ENCODE peak calls at places on chromosomes 1 and 21, in four cellular contexts. One of them, this sample, is unnamed.

GRCh38 chr21:34770581-34770980 is 101.8 kb downstream of the CLIC6 start:
- DNase-seq in activated T-cell treated with anti-CD3 and anti-CD28 coated beads for 1 hour: no peak
- DNase-seq in NB4: no peak
- DNase-seq in amniotic epithelial cell: no peak
- DNase-seq in this sample: no peak

GRCh38 chr21:33821580-33822322 is 93.9 kb downstream of the ATP5PO start:
- DNase-seq in NB4: no peak
- DNase-seq in amniotic epithelial cell: no peak
- DNase-seq in activated T-cell treated with anti-CD3 and anti-CD28 coated beads for 1 hour: no peak
- DNase-seq in this sample: peak

GRCh38 chr21:44285547-44285992 is at the start of gene AIRE:
- DNase-seq in amniotic epithelial cell: no peak
- DNase-seq in activated T-cell treated with anti-CD3 and anti-CD28 coated beads for 1 hour: no peak
- DNase-seq in NB4: no peak
- DNase-seq in this sample: no peak

GRCh38 chr1:9836632-9836960 is 12.8 kb upstream of the CLSTN1 start:
- DNase-seq in NB4: no peak
- DNase-seq in activated T-cell treated with anti-CD3 and anti-CD28 coated beads for 1 hour: no peak
- DNase-seq in amniotic epithelial cell: no peak
- DNase-seq in this sample: no peak

GRCh38 chr1:74427676-74428075 is 84.7 kb downstream of the LRRC53 start:
- DNase-seq in NB4: no peak
- DNase-seq in amniotic epithelial cell: peak
- DNase-seq in activated T-cell treated with anti-CD3 and anti-CD28 coated beads for 1 hour: no peak
- DNase-seq in this sample: no peak

GRCh38 chr1:162145280-162145965 is 75.9 kb downstream of the NOS1AP start:
- DNase-seq in NB4: no peak
- DNase-seq in activated T-cell treated with anti-CD3 and anti-CD28 coated beads for 1 hour: no peak
- DNase-seq in amniotic epithelial cell: no peak
- DNase-seq in this sample: no peak

GRCh38 chr1:27392778-27393635 is 585 bp downstream of the GPR3 start:
- DNase-seq in NB4: peak
- DNase-seq in activated T-cell treated with anti-CD3 and anti-CD28 coated beads for 1 hour: no peak
- DNase-seq in amniotic epithelial cell: no peak
- DNase-seq in this sample: no peak

GRCh38 chr1:78833491-78833890 is 173.0 kb downstream of the ADGRL4 start:
- DNase-seq in activated T-cell treated with anti-CD3 and anti-CD28 coated beads for 1 hour: no peak
- DNase-seq in NB4: no peak
- DNase-seq in amniotic epithelial cell: peak
- DNase-seq in this sample: no peak

GRCh38 chr1:27350673-27351540 is 9.1 kb downstream of the SYTL1 start:
- DNase-seq in activated T-cell treated with anti-CD3 and anti-CD28 coated beads for 1 hour: no peak
- DNase-seq in amniotic epithelial cell: peak
- DNase-seq in NB4: no peak
- DNase-seq in this sample: no peak

GRCh38 chr1:25889470-25889869 is 14.0 kb upstream of the PAQR7 start:
- DNase-seq in amniotic epithelial cell: no peak
- DNase-seq in NB4: no peak
- DNase-seq in activated T-cell treated with anti-CD3 and anti-CD28 coated beads for 1 hour: no peak
- DNase-seq in this sample: no peak

This sample was measured in MV-4-11.